ENCODE peak calls at places on chromosomes 2 and 18, in five cellular contexts. L, D, G, J and R are unnamed samples.

GRCh38 chr2:201057089-201057499 is 14.4 kb downstream of the HYCC2 start:
- DNase-seq in L (no peak), D (no peak), G (peak), J (peak), R (no peak)

GRCh38 chr2:60707750-60708371 is 48.2 kb upstream of the PAPOLG start:
- DNase-seq in L (peak), D (peak), G (peak), J (peak), R (peak)

GRCh38 chr2:26608557-26608956 is 32.6 kb downstream of the CIB4 start:
- DNase-seq in L (no peak), D (no peak), G (no peak), J (no peak), R (no peak)

GRCh38 chr2:166092889-166093288 is 34.9 kb downstream of the SCN1A start:
- DNase-seq in L (no peak), D (no peak), G (peak), J (no peak), R (no peak)

GRCh38 chr2:61371027-61371426 is 99.9 kb downstream of the USP34 start:
- DNase-seq in L (no peak), D (no peak), G (peak), J (no peak), R (no peak)

GRCh38 chr2:157830696-157831570 is 45.2 kb downstream of the ACVR1 start:
- DNase-seq in L (peak), D (no peak), G (peak), J (no peak), R (no peak)

GRCh38 chr2:26067980-26068507 is 34.2 kb downstream of the RAB10 start:
- DNase-seq in L (no peak), D (no peak), G (no peak), J (no peak), R (no peak)

GRCh38 chr18:49016648-49017539 is 66.1 kb upstream of the SMAD7 start:
- DNase-seq in L (peak), D (no peak), G (peak), J (peak), R (peak)

GRCh38 chr18:64966667-64967066 is 784.1 kb upstream of the CDH7 start:
- DNase-seq in L (no peak), D (no peak), G (no peak), J (peak), R (no peak)

GRCh38 chr2:202101049-202101579 is 28.1 kb downstream of the KIAA2012 start:
- DNase-seq in L (no peak), D (no peak), G (no peak), J (no peak), R (no peak)

GRCh38 chr18:57798713-57799373 is 4.3 kb downstream of the ATP8B1 start:
- DNase-seq in L (no peak), D (no peak), G (no peak), J (no peak), R (no peak)

DNA sequence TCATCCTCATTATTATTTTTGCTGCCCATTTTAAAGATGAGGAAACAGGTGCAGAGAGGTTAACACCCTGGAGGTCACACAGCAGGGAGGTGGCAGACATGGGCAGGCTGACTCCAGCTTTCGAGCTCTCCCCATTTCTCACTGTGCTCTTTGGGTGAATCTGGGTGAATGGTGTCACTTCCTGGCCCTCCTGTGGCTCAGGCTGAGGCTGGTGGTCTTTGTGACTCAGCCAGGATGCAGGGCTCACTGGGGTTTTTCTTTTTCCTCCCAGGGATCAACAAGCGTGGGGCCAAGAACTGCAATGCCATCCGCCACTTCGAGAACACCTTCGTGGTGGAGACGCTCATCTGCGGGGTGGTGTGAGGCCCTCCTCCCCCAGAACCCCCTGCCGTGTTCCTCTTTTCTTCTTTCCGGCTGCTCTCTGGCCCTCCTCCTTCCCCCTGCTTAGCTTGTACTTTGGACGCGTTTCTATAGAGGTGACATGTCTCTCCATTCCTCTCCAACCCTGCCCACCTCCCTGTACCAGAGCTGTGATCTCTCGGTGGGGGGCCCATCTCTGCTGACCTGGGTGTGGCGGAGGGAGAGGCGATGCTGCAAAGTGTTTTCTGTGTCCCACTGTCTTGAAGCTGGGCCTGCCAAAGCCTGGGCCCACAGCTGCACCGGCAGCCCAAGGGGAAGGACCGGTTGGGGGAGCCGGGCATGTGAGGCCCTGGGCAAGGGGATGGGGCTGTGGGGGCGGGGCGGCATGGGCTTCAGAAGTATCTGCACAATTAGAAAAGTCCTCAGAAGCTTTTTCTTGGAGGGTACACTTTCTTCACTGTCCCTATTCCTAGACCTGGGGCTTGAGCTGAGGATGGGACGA is 13.2 kb downstream of the ITM2C start:
- DNase-seq in L (no peak), D (no peak), G (no peak), J (no peak), R (no peak)
- TF ChIP-seq RCOR1 in L (no peak), D (no peak), G (no peak), J (no peak), R (no peak)

DNA sequence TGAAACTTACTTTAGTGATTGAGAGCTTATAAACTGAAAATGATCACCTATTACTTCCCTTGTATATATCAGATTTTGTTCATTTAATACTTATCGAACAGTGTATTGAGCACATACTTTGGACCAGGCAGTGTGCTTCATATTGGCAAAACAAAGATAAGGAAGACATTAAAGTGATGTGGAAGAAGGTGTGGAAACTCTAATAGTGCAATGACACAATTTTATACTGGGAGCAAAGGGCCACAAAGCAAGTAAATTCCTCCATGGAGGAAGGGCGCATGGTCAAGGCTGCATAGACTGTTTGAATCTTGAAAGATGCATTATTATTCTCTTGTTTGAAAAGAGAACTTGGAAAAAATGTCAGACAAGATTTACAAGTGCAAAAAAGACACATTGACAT is 936.5 kb upstream of the DDX18 start:
- DNase-seq in L (no peak), D (no peak), G (no peak), J (no peak), R (no peak)
- TF ChIP-seq RCOR1 in L (no peak), D (no peak), G (no peak), J (no peak), R (no peak)

GRCh38 chr2:222649801-222650200 is 6.1 kb downstream of the FARSB start:
- DNase-seq in L (no peak), D (no peak), G (no peak), J (no peak), R (no peak)
- TF ChIP-seq RCOR1 in L (no peak), D (no peak), G (no peak), J (no peak), R (no peak)

GRCh38 chr2:118833716-118834439 is 13.6 kb downstream of the EN1 start:
- DNase-seq in L (no peak), D (no peak), G (no peak), J (no peak), R (no peak)
- TF ChIP-seq RCOR1 in L (no peak), D (no peak), G (no peak), J (no peak), R (no peak)

GRCh38 chr2:151040036-151040435 is 221.6 kb downstream of the RBM43 start:
- DNase-seq in L (no peak), D (no peak), G (peak), J (no peak), R (no peak)

GRCh38 chr2:151042938-151043337 is 218.7 kb downstream of the RBM43 start:
- DNase-seq in L (no peak), D (no peak), G (no peak), J (no peak), R (no peak)

DNA sequence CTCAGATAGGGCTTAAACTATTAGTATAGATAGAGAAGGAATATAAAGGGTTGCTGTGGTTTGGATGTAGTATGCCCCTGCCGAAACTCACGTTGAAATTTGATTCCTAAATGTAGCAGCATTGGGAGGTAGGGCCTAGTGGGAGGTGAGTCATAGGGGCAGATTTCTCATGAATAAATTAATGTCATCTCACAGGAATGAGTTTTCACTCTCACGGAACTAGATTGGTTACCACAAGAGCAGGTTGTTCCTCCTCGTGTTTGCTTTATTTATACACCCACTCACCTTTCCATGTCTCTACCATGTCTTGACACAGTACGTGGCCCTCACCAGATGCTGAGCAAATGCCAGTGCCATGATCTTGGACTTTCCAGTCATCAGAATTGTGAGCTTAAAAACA is 218.2 kb downstream of the RBM43 start:
- DNase-seq in L (no peak), D (no peak), G (peak), J (no peak), R (no peak)
- TF ChIP-seq RCOR1 in L (no peak), D (no peak), G (peak), J (no peak), R (no peak)

DNA sequence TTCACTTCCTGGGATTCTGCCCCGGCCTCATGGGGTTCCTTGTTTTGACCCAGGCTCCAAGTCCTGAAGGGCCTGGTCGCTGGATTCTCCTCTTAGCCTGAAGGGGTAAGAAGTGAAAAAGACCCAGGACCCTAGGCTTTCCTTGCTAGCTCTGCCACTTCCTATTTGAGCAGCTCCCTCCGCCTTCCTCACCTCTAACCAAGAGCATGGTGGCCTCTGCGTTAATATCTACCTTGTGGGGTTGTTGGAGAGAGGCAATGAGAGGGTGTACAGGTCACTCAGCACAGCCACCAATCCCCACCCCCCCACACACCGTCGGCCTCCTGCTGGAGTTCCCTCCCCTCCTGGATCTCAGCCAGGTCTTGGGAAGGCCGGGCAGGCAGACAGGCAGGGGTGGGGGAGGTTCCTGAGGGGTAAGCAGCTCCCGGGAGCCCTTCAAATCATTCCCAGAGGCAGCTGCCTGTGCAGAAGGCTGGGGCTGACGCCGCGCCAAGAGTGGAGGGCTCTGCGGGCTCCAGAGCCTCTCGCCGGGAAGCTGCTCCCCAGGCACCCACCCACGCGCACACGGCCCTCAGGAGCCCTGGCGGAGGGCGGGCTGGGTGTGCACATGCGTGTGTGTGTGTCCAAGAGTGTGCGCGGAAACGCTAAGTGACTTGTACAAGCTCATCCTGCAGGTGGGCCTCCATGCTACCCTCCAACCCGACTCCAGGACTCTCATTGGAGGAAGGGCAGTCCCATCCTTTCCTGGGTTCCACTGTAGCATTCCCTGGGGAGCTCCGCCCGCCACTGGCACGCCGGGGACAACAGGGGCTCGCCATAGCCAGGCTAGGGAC is 50.0 kb downstream of the INHBB start:
- DNase-seq in L (peak), D (no peak), G (no peak), J (peak), R (no peak)
- TF ChIP-seq RCOR1 in L (no peak), D (no peak), G (no peak), J (no peak), R (no peak)

GRCh38 chr2:162245051-162245450 is 1.8 kb upstream of the FAP start:
- DNase-seq in L (no peak), D (no peak), G (no peak), J (no peak), R (no peak)
- TF ChIP-seq RCOR1 in L (no peak), D (no peak), G (no peak), J (no peak), R (no peak)

GRCh38 chr2:109513230-109513629 is 100.5 kb downstream of the SEPTIN10 start:
- DNase-seq in L (no peak), D (no peak), G (no peak), J (no peak), R (no peak)

GRCh38 chr2:109511168-109511567 is 102.6 kb downstream of the SEPTIN10 start:
- DNase-seq in L (no peak), D (no peak), G (no peak), J (no peak), R (no peak)

GRCh38 chr2:109507828-109508227 is 105.9 kb downstream of the SEPTIN10 start:
- DNase-seq in L (no peak), D (no peak), G (no peak), J (no peak), R (no peak)

GRCh38 chr2:109512076-109512475 is 101.7 kb downstream of the SEPTIN10 start:
- DNase-seq in L (no peak), D (no peak), G (no peak), J (no peak), R (no peak)

GRCh38 chr2:109510136-109511028 is 103.4 kb downstream of the SEPTIN10 start:
- DNase-seq in L (peak), D (peak), G (peak), J (peak), R (peak)
- TF ChIP-seq RCOR1 in L (no peak), D (no peak), G (no peak), J (no peak), R (no peak)

DNA sequence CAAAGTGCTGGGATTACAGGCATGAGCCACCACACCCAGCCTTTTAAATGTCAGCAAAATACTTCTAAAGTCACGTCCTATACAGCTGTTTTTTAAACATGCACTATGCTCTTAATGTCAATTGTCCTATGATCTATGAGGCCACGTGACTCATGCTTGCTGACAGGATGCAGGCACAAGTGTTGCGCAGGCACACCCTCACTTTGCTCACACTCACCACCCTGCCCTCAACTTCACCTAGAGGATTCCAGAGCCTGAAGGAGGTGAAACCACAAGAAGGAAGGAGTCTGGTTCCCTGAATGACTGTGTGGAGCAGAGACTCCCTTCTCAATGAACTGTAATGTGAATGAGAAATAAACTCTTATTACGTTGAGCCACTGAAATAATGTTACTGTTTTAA is 68.8 kb upstream of the KIDINS220 start:
- DNase-seq in L (peak), D (no peak), G (peak), J (no peak), R (no peak)
- TF ChIP-seq RCOR1 in L (no peak), D (no peak), G (no peak), J (no peak), R (no peak)

GRCh38 chr2:160371251-160372009 is 122.2 kb downstream of the RBMS1 start:
- DNase-seq in L (no peak), D (no peak), G (no peak), J (peak), R (no peak)

GRCh38 chr2:160365691-160366367 is 127.8 kb downstream of the RBMS1 start:
- DNase-seq in L (no peak), D (no peak), G (no peak), J (no peak), R (no peak)

GRCh38 chr2:160368988-160369935 is 124.3 kb downstream of the RBMS1 start:
- DNase-seq in L (no peak), D (no peak), G (peak), J (no peak), R (no peak)

GRCh38 chr2:160363961-160364733 is 129.5 kb downstream of the RBMS1 start:
- DNase-seq in L (no peak), D (no peak), G (peak), J (no peak), R (no peak)

GRCh38 chr2:160367887-160368286 is 125.7 kb downstream of the RBMS1 start:
- DNase-seq in L (peak), D (peak), G (peak), J (no peak), R (no peak)
- TF ChIP-seq RCOR1 in L (no peak), D (no peak), G (no peak), J (no peak), R (no peak)